ENCODE peak calls at places on chromosomes 7 and 10, in ten cellular contexts. P, K, Q, Y, I, A, J, F, S and Z are unnamed samples.

GRCh38 chr7:7181519-7182155 is 707 bp upstream of the C1GALT1 start:
- DNase-seq in Y (peak; percentile 70), J (peak; percentile 85), F (peak; percentile 57), Q (peak; percentile 82), I (peak; percentile 20), A (peak; percentile 24), P (peak; percentile 32), S (peak; percentile 49), K (peak; percentile 16), Z (peak; percentile 35)

GRCh38 chr7:74542558-74543117 is 88.9 kb downstream of the GTF2IRD1 start:
- DNase-seq in F (peak; percentile 44), K (no peak), J (no peak), Q (no peak), P (no peak), I (peak; percentile 43), Y (no peak), A (peak; percentile 40), S (no peak), Z (peak; percentile 34)

GRCh38 chr10:72375585-72375984 is 20.9 kb upstream of the DNAJB12 start:
- DNase-seq in I (no peak), F (peak; percentile 14), Q (peak; percentile 53), J (peak; percentile 64), P (no peak), Y (no peak), K (no peak), S (peak; percentile 51), A (no peak), Z (no peak)

GRCh38 chr7:144812379-144813283 is 23.2 kb downstream of the TPK1 start:
- DNase-seq in I (no peak), Y (peak; percentile 3), A (no peak), Q (no peak), J (no peak), S (no peak), K (no peak), P (no peak), F (no peak), Z (no peak)

GRCh38 chr7:45074738-45075644 is 13.8 kb downstream of the NACAD start:
- DNase-seq in A (no peak), F (no peak), P (no peak), I (no peak), Q (no peak), S (no peak), Y (no peak), J (no peak), K (no peak), Z (no peak)

GRCh38 chr7:157850481-157851444 is 514.0 kb downstream of the DNAJB6 start:
- DNase-seq in J (no peak), Q (no peak), Y (no peak), K (no peak), P (no peak), I (no peak), F (no peak), A (no peak), S (no peak), Z (no peak)

GRCh38 chr10:43282881-43283280 is 16.0 kb upstream of the RASGEF1A start:
- DNase-seq in S (peak; percentile 85), Y (no peak), P (no peak), A (no peak), Q (peak; percentile 85), J (peak; percentile 24), F (no peak), I (no peak), K (no peak), Z (no peak)

GRCh38 chr10:49183596-49184542 is 4.3 kb downstream of the TMEM273 start:
- DNase-seq in S (no peak), F (no peak), J (peak; percentile 92), I (no peak), A (no peak), Q (no peak), K (no peak), Y (no peak), P (no peak), Z (no peak)

GRCh38 chr10:111482074-111482350 is 405.2 kb downstream of the ADRA2A start:
- DNase-seq in J (no peak), A (no peak), Q (no peak), S (no peak), I (no peak), F (no peak), P (no peak), Y (no peak), K (no peak), Z (no peak)

GRCh38 chr10:57897611-57898010 is 370.1 kb downstream of the IPMK start:
- DNase-seq in S (no peak), K (no peak), Q (no peak), Y (no peak), A (no peak), I (no peak), P (no peak), F (no peak), J (no peak), Z (no peak)

GRCh38 chr10:99711129-99711719 is 20.7 kb downstream of the COX15 start:
- DNase-seq in F (peak; percentile 76), A (peak; percentile 28), S (peak; percentile 52), I (peak; percentile 23), J (peak; percentile 68), Y (no peak), P (no peak), K (no peak), Q (peak; percentile 66), Z (peak; percentile 28)

GRCh38 chr7:138396251-138397070 is 63.6 kb upstream of the TRIM24 start:
- DNase-seq in Q (peak; percentile 67), P (no peak), F (no peak), Y (peak; percentile 62), J (no peak), K (no peak), A (no peak), I (no peak), S (peak; percentile 72), Z (peak; percentile 82)

GRCh38 chr7:28658392-28658791 is 246.1 kb downstream of the CREB5 start:
- DNase-seq in S (peak; percentile 38), Y (no peak), Q (no peak), A (no peak), J (no peak), K (no peak), I (no peak), F (no peak), P (no peak), Z (no peak)

GRCh38 chr10:7239312-7239985 is 171.4 kb downstream of the SFMBT2 start:
- DNase-seq in A (no peak), Y (no peak), K (no peak), J (no peak), Q (no peak), F (no peak), P (no peak), S (no peak), I (no peak), Z (no peak)

GRCh38 chr10:48533951-48534720 is 70.7 kb downstream of the ARHGAP22 start:
- DNase-seq in Y (no peak), I (no peak), A (no peak), K (no peak), Q (peak; percentile 81), P (peak; percentile 84), J (no peak), S (no peak), F (no peak), Z (no peak)

GRCh38 chr7:77727527-77727926 is 31.3 kb downstream of the RSBN1L start:
- DNase-seq in S (no peak), Y (no peak), A (no peak), J (no peak), Q (peak; percentile 20), I (no peak), K (no peak), P (peak; percentile 25), F (no peak), Z (no peak)

DNA sequence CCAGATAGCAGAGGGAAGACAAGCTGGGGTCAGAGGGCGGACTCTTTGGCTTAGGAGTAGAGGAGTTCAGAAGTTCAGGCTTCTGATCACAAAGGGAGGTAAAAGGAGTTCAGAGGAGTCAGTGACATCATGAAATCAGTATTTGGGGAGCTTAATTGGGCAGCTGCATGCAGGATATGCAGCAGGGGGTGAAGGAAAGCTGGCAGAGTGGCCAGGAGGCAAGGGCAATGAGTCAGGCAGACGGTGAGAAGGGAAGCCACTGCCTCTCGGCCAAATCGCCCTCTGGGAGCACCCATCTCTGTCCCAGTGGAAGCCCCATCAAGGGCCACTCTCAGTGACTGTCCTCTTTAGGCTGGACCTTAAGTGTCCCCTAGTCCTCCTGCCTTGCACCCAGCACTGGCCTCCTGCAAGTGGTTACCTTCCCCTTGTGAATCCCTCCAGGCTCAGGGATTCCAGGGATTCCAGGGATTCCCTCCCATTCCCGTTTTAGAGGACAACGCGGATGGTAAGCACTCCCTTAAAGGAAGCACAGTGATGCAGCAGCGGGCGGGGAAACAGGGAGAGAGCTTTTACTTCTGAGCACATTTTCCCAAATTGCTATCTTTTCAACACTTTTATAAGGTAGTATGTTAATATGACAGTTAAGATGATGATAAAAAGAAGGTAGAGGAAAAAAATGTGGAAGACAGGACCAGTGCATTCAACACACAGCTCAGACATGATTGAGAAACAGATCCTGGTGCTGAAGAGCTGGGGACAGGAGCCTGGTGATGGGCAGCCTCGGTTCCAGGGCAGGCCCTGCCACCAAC is 72.6 kb downstream of the KCNMA1 start:
- DNase-seq in I (no peak), A (no peak), Q (peak; percentile 94), J (no peak), K (no peak), P (no peak), Y (peak; percentile 79), F (no peak), S (peak; percentile 80), Z (no peak)
- H3K4me3 ChIP-seq in I (no peak overlapping the region), A (no peak overlapping the region), Q (peak overlapping the region; percentile 11), J (no peak overlapping the region), K (no peak overlapping the region), P (no peak overlapping the region), Y (no peak overlapping the region), F (no peak overlapping the region), S (no peak overlapping the region), Z (no peak overlapping the region)

GRCh38 chr10:52259428-52259812 is 54.7 kb upstream of the DKK1 start:
- DNase-seq in P (no peak), A (no peak), K (no peak), F (no peak), Y (no peak), J (no peak), Q (no peak), I (no peak), S (no peak), Z (no peak)
- H3K27ac ChIP-seq in P (no peak overlapping the region), A (no peak overlapping the region), K (no peak overlapping the region), F (no peak overlapping the region), Y (no peak overlapping the region), J (no peak overlapping the region), Q (no peak overlapping the region), I (no peak overlapping the region), S (no peak overlapping the region), Z (no peak overlapping the region)

GRCh38 chr10:95290801-95291633 is at the start of gene PDLIM1:
- DNase-seq in I (peak; percentile 75), J (peak; percentile 81), K (no peak), F (peak; percentile 33), P (peak; percentile 80), Y (no peak), Q (peak; percentile 81), S (peak; percentile 81), A (peak; percentile 31), Z (peak; percentile 81)
- TF ChIP-seq CTCF in I (peak; percentile 46), J (peak; percentile 61), K (no peak), F (no peak), P (peak; percentile 31), Y (no peak), Q (no peak), S (peak; percentile 32), A (no peak), Z (no peak)

DNA sequence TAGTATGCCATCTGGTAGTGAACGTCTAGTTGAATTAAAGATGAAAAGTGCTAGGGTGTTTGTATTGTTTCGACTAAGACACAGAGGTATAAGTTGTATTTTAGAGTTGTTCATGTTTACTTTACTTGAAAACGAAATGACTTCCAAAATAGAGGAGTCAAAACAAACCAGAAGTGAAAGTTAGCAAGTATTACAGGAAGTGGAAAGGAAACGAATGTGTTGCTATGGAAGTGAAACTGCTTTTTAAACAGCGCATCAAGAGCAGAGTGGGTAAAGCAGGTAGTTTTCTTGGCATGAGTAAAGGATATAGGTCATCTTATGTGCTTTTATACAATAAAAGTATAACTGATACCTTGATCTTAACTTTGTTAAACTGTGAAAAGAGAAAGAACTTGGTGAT is 20.0 kb upstream of the GALNTL5 start:
- DNase-seq in F (no peak), Y (no peak), Q (no peak), J (no peak), S (no peak), K (no peak), A (no peak), I (no peak), P (no peak), Z (no peak)
- H3K4me3 ChIP-seq in F (no peak overlapping the region), Y (no peak overlapping the region), Q (no peak overlapping the region), J (no peak overlapping the region), S (no peak overlapping the region), K (peak overlapping the region; percentile 4), A (no peak overlapping the region), I (no peak overlapping the region), P (no peak overlapping the region), Z (no peak overlapping the region)